ENCODE peak calls at places on chromosomes 1 and 21, in six cellular contexts. T, R, D, I, K and A are unnamed samples. For H3K36me3 and H3K4me1, the result is how much of the 10 kb centered on the place peaks cover.

GRCh38 chr1:117067528-117068370 is 7.6 kb downstream of the TTF2 start:
- DNase-seq in T (no peak), K (no peak), I (peak), D (no peak), R (peak), A (peak)

GRCh38 chr1:225897595-225898514 is 8.9 kb upstream of the LEFTY1 start:
- DNase-seq in I (no peak), R (no peak), D (no peak), T (no peak), K (no peak), A (no peak)

GRCh38 chr1:91502882-91503184 is 2.2 kb downstream of the CDC7 start:
- DNase-seq in R (no peak), T (no peak), I (no peak), D (no peak), K (no peak), A (no peak)

GRCh38 chr1:232335261-232335660 is 294.7 kb downstream of the SIPA1L2 start:
- DNase-seq in K (no peak), R (no peak), T (no peak), I (no peak), D (no peak), A (no peak)

GRCh38 chr1:45530632-45531135 is 9.0 kb upstream of the PRDX1 start:
- DNase-seq in R (no peak), D (no peak), I (no peak), K (no peak), T (no peak), A (no peak)

GRCh38 chr21:34835526-34835925 is 166.7 kb downstream of the CLIC6 start:
- DNase-seq in R (no peak), T (no peak), I (no peak), D (no peak), K (no peak), A (peak)

GRCh38 chr1:76006234-76006633 is 68.3 kb upstream of the ST6GALNAC3 start:
- DNase-seq in I (no peak), D (no peak), K (no peak), R (no peak), T (no peak), A (peak)

GRCh38 chr1:62110198-62110817 is 84.3 kb upstream of the L1TD1 start:
- DNase-seq in T (no peak), K (no peak), I (no peak), R (no peak), D (no peak), A (no peak)

GRCh38 chr1:25027876-25028586 is 98.0 kb upstream of the RUNX3 start:
- DNase-seq in D (no peak), K (no peak), R (no peak), T (no peak), I (no peak), A (no peak)

GRCh38 chr1:201383647-201384405 is 6.3 kb upstream of the TNNT2 start:
- DNase-seq in T (no peak), R (no peak), K (no peak), D (no peak), I (no peak), A (peak)

GRCh38 chr1:186214816-186215215 is 160.2 kb downstream of the TPR start:
- DNase-seq in D (no peak), I (no peak), K (no peak), T (no peak), R (no peak), A (no peak)

GRCh38 chr1:33588726-33589125 is 116.3 kb downstream of the ZSCAN20 start:
- DNase-seq in I (no peak), R (no peak), D (no peak), T (no peak), K (no peak), A (no peak)

GRCh38 chr1:83807792-83808191 is 191.1 kb downstream of the TTLL7 start:
- DNase-seq in K (no peak), I (no peak), R (no peak), T (no peak), D (no peak), A (no peak)

GRCh38 chr1:51729824-51730284 is 113.0 kb downstream of the OSBPL9 start:
- DNase-seq in K (no peak), D (no peak), I (no peak), R (no peak), T (no peak), A (peak)

GRCh38 chr1:21323091-21323490 is 32.8 kb upstream of the ECE1 start:
- DNase-seq in D (no peak), K (no peak), R (peak), I (peak), T (no peak), A (no peak)

GRCh38 chr21:29376556-29376955 is 77.8 kb downstream of the BACH1 start:
- DNase-seq in I (peak), T (no peak), R (peak), D (no peak), K (no peak), A (peak)

GRCh38 chr1:98981917-98982513 is 22.6 kb downstream of the PLPPR5 start:
- DNase-seq in K (no peak), R (no peak), T (no peak), D (no peak), I (no peak), A (no peak)

GRCh38 chr1:99680258-99680657 is 34.3 kb downstream of the PALMD start:
- DNase-seq in K (no peak), T (no peak), I (no peak), R (no peak), D (no peak), A (peak)

GRCh38 chr1:115732307-115732706 is 36.2 kb downstream of the CASQ2 start:
- DNase-seq in D (no peak), K (no peak), R (no peak), T (no peak), I (no peak), A (no peak)

GRCh38 chr1:28428990-28429520 is 59.5 kb downstream of the PHACTR4 start:
- DNase-seq in R (no peak), K (no peak), T (no peak), D (no peak), I (no peak), A (no peak)

GRCh38 chr1:1069711-1070676 is 4.1 kb downstream of the RNF223 start:
- DNase-seq in R (no peak), K (no peak), D (no peak), T (no peak), I (no peak), A (no peak)

GRCh38 chr1:228437424-228437823 is 20.8 kb upstream of the TRIM17 start:
- DNase-seq in I (no peak), R (no peak), K (no peak), D (no peak), T (no peak), A (no peak)

GRCh38 chr1:218305447-218306064 is 20.5 kb downstream of the RRP15 start:
- DNase-seq in T (no peak), I (no peak), D (no peak), K (no peak), R (no peak), A (peak)

GRCh38 chr1:30373471-30374399 is 349.6 kb downstream of the MATN1 start:
- DNase-seq in T (no peak), K (peak), R (no peak), D (no peak), I (no peak), A (no peak)

GRCh38 chr1:173408886-173409285 is 68.2 kb upstream of the PRDX6 start:
- DNase-seq in K (no peak), D (no peak), T (no peak), R (no peak), I (no peak), A (no peak)
- TF ChIP-seq CTCF in K (no peak), D (no peak), T (no peak), R (no peak), I (no peak), A (no peak)

GRCh38 chr1:8858112-8858668 is 20.3 kb downstream of the ENO1 start:
- DNase-seq in K (no peak), T (no peak), D (no peak), I (no peak), R (peak), A (peak)
- H3K36me3 ChIP-seq in K (half or more), T (under half), D (under half), I (under half), R (half or more), A (half or more)

GRCh38 chr1:79448426-79448825 is 441.9 kb upstream of the ADGRL4 start:
- DNase-seq in D (no peak), R (no peak), I (no peak), K (no peak), T (no peak), A (peak)
- H3K4me1 ChIP-seq in D (under half), R (under half), I (under half), K (under half), T (under half), A (under half)

GRCh38 chr1:178581351-178581951 is 68.5 kb downstream of the TEX35 start:
- DNase-seq in R (no peak), K (no peak), T (no peak), I (no peak), D (no peak), A (no peak)
- TF ChIP-seq CTCF in R (no peak), K (no peak), T (no peak), I (no peak), D (no peak), A (no peak)